ENCODE peak calls at places on chromosomes 6 and 20, in eight cellular contexts. B, Q, D, G, Y, M, T and V are unnamed samples.

GRCh38 chr6:158818008-158818579 is 1.1 kb downstream of the EZR start:
- DNase-seq in B (peak), Q (peak), D (peak), G (peak), Y (peak), M (peak), T (peak), V (no peak)

GRCh38 chr6:14110001-14110818 is 7.4 kb upstream of the CD83 start:
- DNase-seq in B (no peak), Q (no peak), D (no peak), G (no peak), Y (no peak), M (peak), T (no peak), V (no peak)

GRCh38 chr6:74015427-74015826 is 319.4 kb downstream of the CD109 start:
- DNase-seq in B (no peak), Q (no peak), D (no peak), G (no peak), Y (no peak), M (no peak), T (no peak), V (no peak)

GRCh38 chr20:2814587-2815051 is at the start of gene C20orf141:
- DNase-seq in B (no peak), Q (peak), D (no peak), G (peak), Y (no peak), M (no peak), T (no peak), V (no peak)

GRCh38 chr6:125197795-125198269 is 44.3 kb downstream of the TPD52L1 start:
- DNase-seq in B (peak), Q (peak), D (no peak), G (peak), Y (no peak), M (no peak), T (no peak), V (no peak)

GRCh38 chr20:1333462-1334369 is 4.8 kb upstream of the SDCBP2 start:
- DNase-seq in B (no peak), Q (no peak), D (no peak), G (no peak), Y (no peak), M (peak), T (no peak), V (no peak)

GRCh38 chr6:47016236-47016635 is 25.9 kb downstream of the ADGRF1 start:
- DNase-seq in B (no peak), Q (no peak), D (no peak), G (no peak), Y (peak), M (no peak), T (no peak), V (no peak)

GRCh38 chr6:48560408-48560807 is 449.4 kb upstream of the PTCHD4 start:
- DNase-seq in B (no peak), Q (peak), D (no peak), G (peak), Y (no peak), M (no peak), T (no peak), V (no peak)

GRCh38 chr6:4102687-4103244 is 23.8 kb upstream of the FAM217A start:
- DNase-seq in B (no peak), Q (no peak), D (no peak), G (no peak), Y (no peak), M (no peak), T (no peak), V (no peak)

GRCh38 chr20:16215056-16215455 is 358.2 kb downstream of the KIF16B start:
- DNase-seq in B (no peak), Q (no peak), D (no peak), G (no peak), Y (no peak), M (no peak), T (no peak), V (peak)

GRCh38 chr6:53282741-53283140 is 66.0 kb downstream of the ELOVL5 start:
- DNase-seq in B (no peak), Q (no peak), D (no peak), G (peak), Y (no peak), M (no peak), T (no peak), V (no peak)

GRCh38 chr20:62821726-62822210 is 4.9 kb downstream of the COL9A3 start:
- DNase-seq in B (no peak), Q (no peak), D (no peak), G (no peak), Y (no peak), M (no peak), T (no peak), V (no peak)

GRCh38 chr20:62632575-62632974 is 9.7 kb upstream of the SLCO4A1 start:
- DNase-seq in B (no peak), Q (no peak), D (no peak), G (no peak), Y (no peak), M (no peak), T (no peak), V (no peak)

GRCh38 chr6:134029495-134030455 is 22.6 kb downstream of the SLC2A12 start:
- DNase-seq in B (no peak), Q (no peak), D (no peak), G (peak), Y (no peak), M (no peak), T (no peak), V (no peak)

GRCh38 chr6:117194978-117195377 is 70.4 kb upstream of the VGLL2 start:
- DNase-seq in B (no peak), Q (no peak), D (no peak), G (no peak), Y (no peak), M (no peak), T (peak), V (no peak)